ENCODE peak calls at places on chromosome 22, in ten cellular contexts. K is HCT116, Z is prostate gland, T is RWPE1, G is neural progenitor cell, L is heart left ventricle, Q is fibroblast of lung, H is HFFc6, Y is foreskin keratinocyte, W is GM06990. R is an unnamed sample.

GRCh38 chr22:45007247-45007945 is 2.4 kb downstream of the PHF21B start:
- DNase-seq in L (peak; percentile 37), W (no peak), K (no peak), Z (peak; percentile 67), T (no peak), Q (peak; percentile 17), Y (no peak), H (no peak), G (peak; percentile 96), R (peak; percentile 84)

GRCh38 chr22:49332691-49333090 is 495.0 kb downstream of the BRD1 start:
- DNase-seq in Q (no peak), T (no peak), H (no peak), Z (no peak), G (no peak), K (no peak), Y (no peak), L (no peak), W (no peak), R (no peak)

GRCh38 chr22:50031189-50032091 is 18.9 kb upstream of the IL17REL start:
- DNase-seq in H (no peak), Q (no peak), K (no peak), Z (no peak), W (no peak), G (no peak), Y (no peak), T (no peak), L (no peak), R (no peak)

GRCh38 chr22:27704581-27704980 is 97.0 kb downstream of the MN1 start:
- DNase-seq in W (no peak), G (no peak), L (no peak), Q (no peak), H (no peak), T (no peak), Y (no peak), K (no peak), Z (no peak), R (no peak)

GRCh38 chr22:46951326-46951725 is 188.9 kb downstream of the TBC1D22A start:
- DNase-seq in L (no peak), Q (no peak), W (no peak), K (no peak), G (no peak), Y (no peak), T (no peak), H (no peak), Z (no peak), R (no peak)

GRCh38 chr22:46233231-46233630 is 16.9 kb downstream of the CDPF1 start:
- DNase-seq in H (peak; percentile 33), K (no peak), T (no peak), Y (no peak), W (no peak), L (peak; percentile 80), Z (no peak), G (no peak), Q (peak; percentile 8), R (no peak)

GRCh38 chr22:37802310-37803194 is 5.2 kb upstream of the GCAT start:
- DNase-seq in Z (no peak), K (no peak), T (no peak), G (peak; percentile 90), Q (peak; percentile 64), W (no peak), L (peak; percentile 78), Y (no peak), H (no peak), R (peak; percentile 73)

GRCh38 chr22:30984317-30984716 is 15.3 kb downstream of the TUG1 start:
- DNase-seq in H (no peak), L (no peak), Y (no peak), Q (no peak), T (no peak), K (no peak), G (no peak), Z (no peak), W (no peak), R (no peak)

GRCh38 chr22:39522567-39523300 is 2.4 kb downstream of the ATF4 start:
- DNase-seq in L (no peak), K (no peak), Q (peak; percentile 71), H (peak; percentile 69), Y (peak; percentile 64), W (no peak), Z (peak; percentile 82), T (peak; percentile 13), G (peak; percentile 23), R (no peak)

GRCh38 chr22:22348127-22348814 is 103.7 kb downstream of the VPREB1 start:
- DNase-seq in H (no peak), Z (no peak), T (no peak), W (no peak), G (peak; percentile 75), L (no peak), Y (no peak), K (peak; percentile 26), Q (no peak), R (no peak)

GRCh38 chr22:39717099-39717498 is 146.5 kb downstream of the CACNA1I start:
- DNase-seq in W (no peak), Q (no peak), T (no peak), G (no peak), H (no peak), L (no peak), Z (no peak), K (no peak), Y (no peak), R (no peak)

GRCh38 chr22:50141891-50142363 is 28.6 kb upstream of the PANX2 start:
- DNase-seq in W (no peak), Y (no peak), L (no peak), T (no peak), K (no peak), Q (peak; percentile 70), H (no peak), Z (no peak), G (peak; percentile 76), R (no peak)

GRCh38 chr22:29762263-29762662 is 4.5 kb downstream of the ZMAT5 start:
- DNase-seq in Z (no peak), W (no peak), Y (peak; percentile 49), H (no peak), Q (no peak), G (no peak), K (peak; percentile 83), L (no peak), T (no peak), R (no peak)

GRCh38 chr22:39653787-39654077 is 83.2 kb downstream of the CACNA1I start:
- DNase-seq in W (no peak), Z (no peak), L (no peak), Y (no peak), K (no peak), H (no peak), Q (no peak), G (no peak), T (no peak), R (no peak)

GRCh38 chr22:47918936-47919505 is 1156.6 kb downstream of the TBC1D22A start:
- DNase-seq in Y (no peak), K (no peak), Z (no peak), G (peak; percentile 87), W (no peak), Q (no peak), T (no peak), L (no peak), H (no peak), R (no peak)

GRCh38 chr22:28547132-28547842 is 132.4 kb downstream of the TTC28 start:
- DNase-seq in Q (peak; percentile 88), Z (no peak), G (no peak), T (no peak), K (no peak), L (no peak), H (peak; percentile 74), W (no peak), Y (peak; percentile 31), R (no peak)

GRCh38 chr22:33013051-33013450 is 45.1 kb downstream of the SYN3 start:
- DNase-seq in G (no peak), T (no peak), W (no peak), H (no peak), Z (no peak), L (no peak), Y (no peak), K (no peak), Q (no peak), R (no peak)
- TF ChIP-seq CTCF in G (no peak), T (no peak), W (peak; percentile 14), H (peak; percentile 14), Z (no peak), L (no peak), Y (peak; percentile 45), K (peak; percentile 37), Q (no peak), R (no peak)

DNA sequence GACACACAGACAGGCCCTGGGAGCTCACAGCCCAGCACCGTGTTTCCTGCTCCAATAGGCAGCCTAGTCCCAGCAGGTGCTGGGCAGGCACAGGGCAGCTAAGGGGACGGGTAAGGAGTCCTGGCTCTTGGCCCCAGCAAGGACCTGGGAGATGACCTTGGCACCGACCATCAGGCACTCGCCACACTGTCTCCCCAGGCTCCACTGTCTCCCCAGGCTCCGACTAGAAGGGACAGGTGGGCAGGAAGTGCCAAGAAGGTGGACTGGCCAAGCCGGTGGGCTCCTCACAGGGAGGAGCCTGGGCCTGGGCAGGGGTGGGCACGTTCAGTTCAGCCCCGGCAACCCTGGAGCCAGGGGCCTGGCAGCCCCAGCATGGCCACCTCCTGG is 193.9 kb downstream of the IGLL1 start:
- DNase-seq in T (no peak), Z (no peak), Q (no peak), L (no peak), Y (no peak), W (no peak), K (no peak), G (no peak), H (no peak), R (no peak)
- TF ChIP-seq CTCF in T (peak; percentile 63), Z (no peak), Q (no peak), L (peak; percentile 8), Y (no peak), W (no peak), K (no peak), G (no peak), H (peak; percentile 70), R (peak; percentile 61)

DNA sequence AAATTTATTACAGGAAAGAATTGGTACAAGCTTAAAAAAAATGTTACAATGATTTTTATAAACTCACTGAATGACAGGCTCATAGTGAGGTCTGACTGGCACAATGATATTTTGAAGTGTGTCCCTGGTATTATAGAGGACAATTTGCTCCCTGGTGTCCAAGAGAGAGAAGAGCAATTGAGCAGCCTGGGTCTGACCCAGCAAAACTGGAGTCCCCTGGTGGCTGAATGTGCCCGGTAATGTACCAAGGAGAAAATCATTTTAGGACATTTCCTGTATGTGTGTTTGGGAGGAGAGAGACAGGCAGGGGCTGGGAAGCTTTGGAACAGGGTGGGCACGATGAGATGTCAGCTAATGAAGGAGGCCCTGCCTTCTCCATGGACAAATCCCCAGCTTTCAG is 125.3 kb downstream of the APOL5 start:
- DNase-seq in Q (peak; percentile 54), Z (no peak), G (peak; percentile 57), H (peak; percentile 56), K (peak; percentile 62), T (peak; percentile 19), Y (peak; percentile 19), W (no peak), L (peak; percentile 35), R (no peak)
- TF ChIP-seq CTCF in Q (peak; percentile 71), Z (peak; percentile 9), G (peak; percentile 52), H (peak; percentile 83), K (peak; percentile 86), T (peak; percentile 21), Y (peak; percentile 64), W (peak; percentile 51), L (peak; percentile 34), R (peak; percentile 28)

DNA sequence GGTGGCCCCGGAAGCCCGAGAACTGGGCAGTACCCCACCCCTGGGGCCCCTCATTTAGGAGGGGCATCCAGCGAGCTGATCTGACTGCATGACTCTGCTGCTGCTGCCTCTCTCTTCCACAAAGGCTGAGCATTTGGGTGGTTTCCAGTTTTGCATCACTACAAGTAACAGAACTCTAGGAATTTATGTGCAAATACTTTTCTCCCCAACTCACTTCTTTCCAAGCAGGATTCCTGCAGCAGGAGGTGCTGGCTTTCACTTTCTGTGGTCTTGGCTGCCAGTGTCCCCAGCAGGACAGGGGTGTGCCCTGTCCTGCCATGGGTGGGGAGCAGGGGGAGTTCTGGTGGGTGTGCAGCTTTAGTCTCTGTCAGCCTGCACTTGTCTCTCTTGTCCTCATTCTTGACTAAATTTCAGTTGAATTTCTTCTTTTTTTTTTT is 21.2 kb downstream of the UPB1 start:
- DNase-seq in Y (peak; percentile 70), H (peak; percentile 87), Z (no peak), G (no peak), W (peak; percentile 57), L (no peak), T (no peak), K (no peak), Q (peak; percentile 82), R (no peak)
- TF ChIP-seq CTCF in Y (peak; percentile 7), H (no peak), Z (no peak), G (no peak), W (no peak), L (no peak), T (no peak), K (no peak), Q (no peak), R (no peak)